ENCODE peak calls at places on chromosomes 2 and 18, in nine cellular contexts. One of them, this sample, is unnamed.
A peak's percentile ranks its signal among the peaks of the same experiment; 100 is the strongest.

GRCh38 chr18:43277164-43277600 is at the start of gene SYT4:
- DNase-seq in A549: peak; percentile 10
- DNase-seq in HCT116: no peak
- DNase-seq in GM23338: peak; percentile 93
- DNase-seq in HepG2: peak; percentile 8
- DNase-seq in GM12878: no peak
- DNase-seq in Panc1: no peak
- DNase-seq in K562: peak; percentile 0
- DNase-seq in SK-N-SH: peak; percentile 40
- DNase-seq in this sample: peak; percentile 5

GRCh38 chr2:100733344-100734187 is 86.4 kb upstream of the NPAS2 start:
- DNase-seq in A549: peak; percentile 24
- DNase-seq in HCT116: no peak
- DNase-seq in GM23338: peak; percentile 25
- DNase-seq in HepG2: peak; percentile 37
- DNase-seq in GM12878: no peak
- DNase-seq in Panc1: no peak
- DNase-seq in K562: no peak
- DNase-seq in SK-N-SH: no peak
- DNase-seq in this sample: peak; percentile 97

GRCh38 chr2:149065236-149065635 is 26.7 kb downstream of the LYPD6B start:
- DNase-seq in A549: no peak
- DNase-seq in HCT116: no peak
- DNase-seq in GM23338: no peak
- DNase-seq in HepG2: no peak
- DNase-seq in GM12878: no peak
- DNase-seq in Panc1: no peak
- DNase-seq in K562: no peak
- DNase-seq in SK-N-SH: no peak
- DNase-seq in this sample: no peak

GRCh38 chr2:217585362-217585761 is 417.4 kb downstream of the TNS1 start:
- DNase-seq in A549: no peak
- DNase-seq in HCT116: no peak
- DNase-seq in GM23338: no peak
- DNase-seq in HepG2: no peak
- DNase-seq in GM12878: no peak
- DNase-seq in Panc1: no peak
- DNase-seq in K562: no peak
- DNase-seq in SK-N-SH: no peak
- DNase-seq in this sample: no peak

GRCh38 chr2:9655441-9656269 is 24.9 kb upstream of the YWHAQ start:
- DNase-seq in A549: peak; percentile 73
- DNase-seq in HCT116: no peak
- DNase-seq in GM23338: no peak
- DNase-seq in HepG2: no peak
- DNase-seq in GM12878: peak; percentile 40
- DNase-seq in Panc1: no peak
- DNase-seq in K562: peak; percentile 43
- DNase-seq in SK-N-SH: no peak
- DNase-seq in this sample: no peak

GRCh38 chr2:232276739-232277313 is 101.7 kb upstream of the ALPP start:
- DNase-seq in A549: no peak
- DNase-seq in HCT116: no peak
- DNase-seq in GM23338: peak; percentile 55
- DNase-seq in HepG2: no peak
- DNase-seq in GM12878: no peak
- DNase-seq in Panc1: no peak
- DNase-seq in K562: no peak
- DNase-seq in SK-N-SH: no peak
- DNase-seq in this sample: no peak

GRCh38 chr2:189681203-189681602 is 6.7 kb downstream of the ANKAR start:
- DNase-seq in A549: no peak
- DNase-seq in HCT116: no peak
- DNase-seq in GM23338: no peak
- DNase-seq in HepG2: no peak
- DNase-seq in GM12878: no peak
- DNase-seq in Panc1: no peak
- DNase-seq in K562: no peak
- DNase-seq in SK-N-SH: no peak
- DNase-seq in this sample: no peak

GRCh38 chr2:29628882-29629281 is 292.5 kb downstream of the ALK start:
- DNase-seq in A549: no peak
- DNase-seq in HCT116: no peak
- DNase-seq in GM23338: no peak
- DNase-seq in HepG2: no peak
- DNase-seq in GM12878: no peak
- DNase-seq in Panc1: no peak
- DNase-seq in K562: no peak
- DNase-seq in SK-N-SH: no peak
- DNase-seq in this sample: no peak

GRCh38 chr2:25044990-25045389 is 3.1 kb downstream of the EFR3B start:
- DNase-seq in A549: no peak
- DNase-seq in HCT116: no peak
- DNase-seq in GM23338: no peak
- DNase-seq in HepG2: no peak
- DNase-seq in GM12878: peak; percentile 26
- DNase-seq in Panc1: no peak
- DNase-seq in K562: no peak
- DNase-seq in SK-N-SH: no peak
- DNase-seq in this sample: no peak

GRCh38 chr2:6212516-6212915 is 520.3 kb downstream of the SOX11 start:
- DNase-seq in A549: no peak
- DNase-seq in HCT116: no peak
- DNase-seq in GM23338: no peak
- DNase-seq in HepG2: no peak
- DNase-seq in GM12878: no peak
- DNase-seq in Panc1: no peak
- DNase-seq in K562: no peak
- DNase-seq in SK-N-SH: no peak
- DNase-seq in this sample: no peak

GRCh38 chr2:79630060-79630459 is 117.2 kb downstream of the CTNNA2 start:
- DNase-seq in A549: peak; percentile 77
- DNase-seq in HCT116: no peak
- DNase-seq in GM23338: peak; percentile 21
- DNase-seq in HepG2: no peak
- DNase-seq in GM12878: no peak
- DNase-seq in Panc1: no peak
- DNase-seq in K562: no peak
- DNase-seq in SK-N-SH: no peak
- DNase-seq in this sample: no peak

GRCh38 chr2:10659898-10660568 is 29.7 kb downstream of the NOL10 start:
- DNase-seq in A549: peak; percentile 69
- DNase-seq in HCT116: peak; percentile 49
- DNase-seq in GM23338: peak; percentile 63
- DNase-seq in HepG2: peak; percentile 48
- DNase-seq in GM12878: no peak
- DNase-seq in Panc1: no peak
- DNase-seq in K562: peak; percentile 76
- DNase-seq in SK-N-SH: peak; percentile 70
- DNase-seq in this sample: no peak

GRCh38 chr2:219962089-219962488 is 334.7 kb downstream of the SLC4A3 start:
- DNase-seq in A549: no peak
- DNase-seq in HCT116: no peak
- DNase-seq in GM23338: no peak
- DNase-seq in HepG2: no peak
- DNase-seq in GM12878: no peak
- DNase-seq in Panc1: no peak
- DNase-seq in K562: no peak
- DNase-seq in SK-N-SH: no peak
- DNase-seq in this sample: no peak

GRCh38 chr2:219969508-219969907 is 342.1 kb downstream of the SLC4A3 start:
- DNase-seq in A549: peak; percentile 35
- DNase-seq in HCT116: no peak
- DNase-seq in GM23338: no peak
- DNase-seq in HepG2: no peak
- DNase-seq in GM12878: no peak
- DNase-seq in Panc1: no peak
- DNase-seq in K562: no peak
- DNase-seq in SK-N-SH: no peak
- DNase-seq in this sample: no peak

GRCh38 chr2:219968685-219969345 is 341.4 kb downstream of the SLC4A3 start:
- DNase-seq in A549: peak; percentile 81
- DNase-seq in HCT116: peak; percentile 22
- DNase-seq in GM23338: no peak
- DNase-seq in HepG2: no peak
- DNase-seq in GM12878: no peak
- DNase-seq in Panc1: no peak
- DNase-seq in K562: no peak
- DNase-seq in SK-N-SH: no peak
- DNase-seq in this sample: no peak

GRCh38 chr2:219962801-219963200 is 335.4 kb downstream of the SLC4A3 start:
- DNase-seq in A549: no peak
- DNase-seq in HCT116: no peak
- DNase-seq in GM23338: no peak
- DNase-seq in HepG2: no peak
- DNase-seq in GM12878: no peak
- DNase-seq in Panc1: no peak
- DNase-seq in K562: no peak
- DNase-seq in SK-N-SH: no peak
- DNase-seq in this sample: no peak

GRCh38 chr2:219965287-219965870 is 337.9 kb downstream of the SLC4A3 start:
- DNase-seq in A549: no peak
- DNase-seq in HCT116: no peak
- DNase-seq in GM23338: peak; percentile 77
- DNase-seq in HepG2: no peak
- DNase-seq in GM12878: no peak
- DNase-seq in Panc1: no peak
- DNase-seq in K562: no peak
- DNase-seq in SK-N-SH: no peak
- DNase-seq in this sample: no peak
- TF ChIP-seq REST in A549: no peak
- TF ChIP-seq REST in HCT116: no peak
- TF ChIP-seq REST in GM23338: no peak
- TF ChIP-seq REST in HepG2: no peak
- TF ChIP-seq REST in GM12878: no peak
- TF ChIP-seq REST in Panc1: no peak
- TF ChIP-seq REST in K562: no peak
- TF ChIP-seq REST in SK-N-SH: no peak
- TF ChIP-seq REST in this sample: no peak

DNA sequence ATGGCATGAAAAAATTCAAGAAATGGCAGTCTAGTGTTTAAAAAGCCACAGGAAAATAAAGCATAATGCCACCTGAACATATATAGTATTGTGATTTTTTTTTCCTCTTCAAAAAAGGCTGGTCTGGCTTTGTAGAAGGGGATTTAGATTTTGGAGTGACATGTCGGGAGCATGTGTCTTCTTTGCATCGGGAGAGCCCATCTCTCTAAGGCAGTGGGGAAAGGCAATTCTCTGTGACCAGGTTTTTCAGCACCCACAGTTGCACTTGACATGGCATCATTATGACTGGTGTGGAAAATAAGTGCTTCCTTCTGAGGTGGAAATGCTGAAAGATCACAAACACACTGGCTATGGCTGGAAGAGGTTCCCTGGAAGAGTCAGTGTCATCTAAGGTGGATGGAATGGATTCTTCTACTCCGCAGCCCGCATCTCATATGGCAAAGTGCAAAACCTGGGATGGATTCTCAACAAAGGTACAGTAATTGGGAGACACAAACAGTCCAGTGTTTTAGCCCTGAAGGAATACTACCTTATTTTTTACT is 172.5 kb downstream of the AGAP1 start:
- DNase-seq in A549: peak; percentile 86
- DNase-seq in HCT116: peak; percentile 86
- DNase-seq in GM23338: peak; percentile 90
- DNase-seq in HepG2: peak; percentile 77
- DNase-seq in GM12878: no peak
- DNase-seq in Panc1: peak; percentile 57
- DNase-seq in K562: no peak
- DNase-seq in SK-N-SH: peak; percentile 69
- DNase-seq in this sample: no peak
- TF ChIP-seq CTCF in A549: no peak
- TF ChIP-seq CTCF in HCT116: no peak
- TF ChIP-seq CTCF in GM23338: no peak
- TF ChIP-seq CTCF in HepG2: no peak
- TF ChIP-seq CTCF in GM12878: no peak
- TF ChIP-seq CTCF in Panc1: no peak
- TF ChIP-seq CTCF in K562: no peak
- TF ChIP-seq CTCF in SK-N-SH: no peak
- TF ChIP-seq CTCF in this sample: no peak

DNA sequence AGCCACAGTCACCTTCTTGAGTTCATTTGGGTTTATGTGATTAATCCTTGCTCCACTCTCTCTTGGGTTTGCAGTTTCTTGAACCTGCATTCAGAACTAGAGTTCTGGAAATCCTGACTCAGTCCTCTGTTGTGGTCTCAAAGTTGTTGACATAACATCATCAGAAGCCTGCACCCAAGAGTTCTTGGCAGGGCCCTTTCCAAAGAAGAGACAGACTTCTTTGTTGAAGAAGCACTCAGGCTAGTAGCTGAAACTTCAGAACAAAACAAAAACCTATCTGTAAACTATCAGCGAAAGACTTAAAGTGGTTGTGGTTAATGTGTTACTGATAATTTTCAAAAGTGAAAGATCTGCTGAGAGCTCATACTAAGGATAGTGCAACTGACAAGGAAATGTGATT is 120.8 kb downstream of the FAM168B start:
- DNase-seq in A549: no peak
- DNase-seq in HCT116: peak; percentile 73
- DNase-seq in GM23338: no peak
- DNase-seq in HepG2: no peak
- DNase-seq in GM12878: no peak
- DNase-seq in Panc1: no peak
- DNase-seq in K562: no peak
- DNase-seq in SK-N-SH: no peak
- DNase-seq in this sample: no peak
- TF ChIP-seq REST in A549: no peak
- TF ChIP-seq REST in HCT116: no peak
- TF ChIP-seq REST in GM23338: no peak
- TF ChIP-seq REST in HepG2: no peak
- TF ChIP-seq REST in GM12878: no peak
- TF ChIP-seq REST in Panc1: no peak
- TF ChIP-seq REST in K562: no peak
- TF ChIP-seq REST in SK-N-SH: no peak
- TF ChIP-seq REST in this sample: no peak

DNA sequence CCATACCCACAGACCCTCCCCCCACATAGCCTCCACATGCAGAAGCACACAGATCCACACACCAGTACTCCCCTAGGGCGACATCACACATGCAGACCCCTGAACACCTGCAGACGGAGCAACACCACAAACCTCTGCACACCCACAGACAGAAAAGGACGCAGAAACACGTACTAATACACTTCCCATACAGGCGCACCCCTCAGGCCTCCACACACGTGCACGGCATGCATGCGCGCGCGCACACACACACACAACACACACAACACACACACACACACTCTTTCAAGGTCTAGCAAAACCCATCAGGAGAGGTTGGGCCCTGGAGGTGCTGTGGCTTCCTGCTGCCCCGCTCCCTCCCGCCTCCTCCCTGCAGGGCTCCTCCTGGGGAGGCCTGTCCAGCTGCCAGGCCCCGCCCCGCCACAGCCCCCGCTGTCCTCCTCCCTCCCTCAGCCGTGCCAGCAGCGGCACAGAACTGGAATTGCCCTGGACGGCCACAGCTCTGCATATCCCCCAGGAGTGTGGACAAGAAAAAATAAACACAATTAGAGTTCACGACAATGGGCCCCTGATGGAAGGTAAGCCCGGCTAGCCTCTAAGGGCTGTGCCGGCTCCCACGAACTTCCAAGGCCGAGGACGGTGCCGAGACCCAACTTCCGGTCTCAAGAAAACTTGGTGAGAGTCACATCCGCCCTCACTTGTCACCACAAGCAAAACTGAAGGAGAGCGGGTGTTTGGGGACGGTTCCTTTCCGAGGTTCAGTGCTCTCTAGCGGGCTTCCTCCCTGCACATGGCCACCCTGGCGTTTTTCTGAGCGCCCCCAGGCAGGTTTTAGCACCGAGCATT is 6.8 kb downstream of the ZFP36L2 start:
- DNase-seq in A549: peak; percentile 93
- DNase-seq in HCT116: peak; percentile 75
- DNase-seq in GM23338: peak; percentile 82
- DNase-seq in HepG2: peak; percentile 87
- DNase-seq in GM12878: peak; percentile 80
- DNase-seq in Panc1: peak; percentile 77
- DNase-seq in K562: peak; percentile 93
- DNase-seq in SK-N-SH: peak; percentile 87
- DNase-seq in this sample: peak; percentile 96
- TF ChIP-seq CTCF in A549: no peak
- TF ChIP-seq CTCF in HCT116: no peak
- TF ChIP-seq CTCF in GM23338: no peak
- TF ChIP-seq CTCF in HepG2: peak; percentile 22
- TF ChIP-seq CTCF in GM12878: no peak
- TF ChIP-seq CTCF in Panc1: no peak
- TF ChIP-seq CTCF in K562: peak; percentile 7
- TF ChIP-seq CTCF in SK-N-SH: no peak
- TF ChIP-seq CTCF in this sample: no peak